ENCODE peak calls at places on chromosome 12, in five cellular contexts. F is stimulated activated CD8-positive, alpha-beta memory T cell treated with anti-CD3 and anti-CD28 coated beads, Interleukin-2, amount 100 ng/mL, for 48 hours; T is SW 1271; U is GM23338; D is heart left ventricle. H is an unnamed sample.

GRCh38 chr12:48979602-48980388 is 1.7 kb downstream of the WNT1 start:
- DNase-seq in F (no peak), T (no peak), U (peak; percentile 52), D (peak; percentile 36), H (no peak)

GRCh38 chr12:92396647-92397258 is 251.1 kb upstream of the BTG1 start:
- DNase-seq in F (no peak), T (no peak), U (no peak), D (no peak), H (peak; percentile 32)

GRCh38 chr12:12008232-12008850 is 62.4 kb upstream of the BCL2L14 start:
- DNase-seq in F (no peak), T (no peak), U (peak; percentile 41), D (no peak), H (no peak)

GRCh38 chr12:69501154-69501895 is 31.1 kb downstream of the FRS2 start:
- DNase-seq in F (no peak), T (no peak), U (no peak), D (no peak), H (peak; percentile 19)

GRCh38 chr12:47221256-47222023 is 141.7 kb upstream of the AMIGO2 start:
- DNase-seq in F (no peak), T (no peak), U (no peak), D (no peak), H (no peak)

GRCh38 chr12:53805067-53805466 is 53.3 kb upstream of the CISTR start:
- DNase-seq in F (no peak), T (no peak), U (no peak), D (no peak), H (no peak)

GRCh38 chr12:24541193-24541871 is 407.6 kb downstream of the BCAT1 start:
- DNase-seq in F (no peak), T (no peak), U (no peak), D (no peak), H (no peak)

GRCh38 chr12:85679296-85679695 is 156.9 kb downstream of the RASSF9 start:
- DNase-seq in F (no peak), T (no peak), U (no peak), D (no peak), H (no peak)

GRCh38 chr12:120821878-120822277 is 82.3 kb downstream of the SPPL3 start:
- DNase-seq in F (no peak), T (no peak), U (no peak), D (no peak), H (no peak)

GRCh38 chr12:128662106-128662505 is 161.7 kb downstream of the SLC15A4 start:
- DNase-seq in F (no peak), T (no peak), U (no peak), D (no peak), H (no peak)

GRCh38 chr12:98227162-98227561 is 288.2 kb upstream of the TMPO start:
- DNase-seq in F (no peak), T (no peak), U (peak; percentile 58), D (no peak), H (no peak)

GRCh38 chr12:116495260-116495659 is 63.9 kb upstream of the MAP1LC3B2 start:
- DNase-seq in F (no peak), T (no peak), U (no peak), D (no peak), H (peak; percentile 48)

GRCh38 chr12:115232455-115233156 is 548.6 kb upstream of the TBX3 start:
- DNase-seq in F (no peak), T (no peak), U (no peak), D (no peak), H (no peak)

GRCh38 chr12:53825246-53826081 is 73.7 kb upstream of the CISTR start:
- DNase-seq in F (no peak), T (no peak), U (no peak), D (no peak), H (no peak)

GRCh38 chr12:106195638-106196037 is 52.2 kb downstream of the CKAP4 start:
- DNase-seq in F (no peak), T (no peak), U (no peak), D (peak; percentile 61), H (no peak)

GRCh38 chr12:112555621-112556233 is 137.0 kb downstream of the PTPN11 start:
- DNase-seq in F (no peak), T (no peak), U (peak; percentile 49), D (no peak), H (no peak)

GRCh38 chr12:58321414-58321813 is 380.0 kb downstream of the ATP23 start:
- DNase-seq in F (no peak), T (no peak), U (no peak), D (no peak), H (no peak)

GRCh38 chr12:104802198-104802597 is 155.9 kb downstream of the SLC41A2 start:
- DNase-seq in F (no peak), T (no peak), U (no peak), D (no peak), H (no peak)

GRCh38 chr12:2795291-2796186 is 769 bp downstream of the FKBP4 start:
- DNase-seq in F (peak; percentile 68), T (no peak), U (peak; percentile 79), D (peak; percentile 90), H (no peak)

GRCh38 chr12:131857908-131858850 is 30.0 kb downstream of the MMP17 start:
- DNase-seq in F (no peak), T (no peak), U (no peak), D (no peak), H (no peak)

GRCh38 chr12:116320839-116321238 is 43.3 kb upstream of the MED13L start:
- DNase-seq in F (no peak), T (no peak), U (no peak), D (peak; percentile 38), H (no peak)

GRCh38 chr12:88242161-88242925 is 100.2 kb downstream of the TMTC3 start:
- DNase-seq in F (no peak), T (peak; percentile 20), U (no peak), D (peak; percentile 25), H (peak; percentile 73)

GRCh38 chr12:118371354-118372282 is 1.1 kb downstream of the TAOK3 start:
- DNase-seq in F (no peak), T (no peak), U (peak; percentile 59), D (peak; percentile 38), H (no peak)

GRCh38 chr12:44223736-44224135 is 387.9 kb downstream of the TMEM117 start:
- DNase-seq in F (no peak), T (no peak), U (no peak), D (no peak), H (no peak)

GRCh38 chr12:41013921-41014642 is 174.0 kb upstream of the PDZRN4 start:
- DNase-seq in F (no peak), T (no peak), U (no peak), D (no peak), H (no peak)

GRCh38 chr12:114789821-114790220 is 105.8 kb upstream of the TBX3 start:
- DNase-seq in F (no peak), T (no peak), U (no peak), D (no peak), H (no peak)

GRCh38 chr12:55738113-55739024 is 4.6 kb upstream of the GDF11 start:
- DNase-seq in F (peak; percentile 57), T (peak; percentile 53), U (peak; percentile 98), D (peak; percentile 88), H (no peak)

GRCh38 chr12:51625370-51625769 is 34.3 kb downstream of the SCN8A start:
- DNase-seq in F (no peak), T (no peak), U (no peak), D (no peak), H (no peak)

GRCh38 chr12:55899035-55899434 is 28.7 kb downstream of the PYM1 start:
- DNase-seq in F (no peak), T (no peak), U (no peak), D (no peak), H (no peak)

GRCh38 chr12:331287-331686 is 57.8 kb downstream of the KDM5A start:
- DNase-seq in F (no peak), T (no peak), U (no peak), D (no peak), H (no peak)

GRCh38 chr12:121618659-121619233 is 7.6 kb upstream of the ORAI1 start:
- DNase-seq in F (no peak), T (no peak), U (no peak), D (no peak), H (no peak)

GRCh38 chr12:124080649-124081048 is 107.6 kb downstream of the ZNF664 start:
- DNase-seq in F (no peak), T (no peak), U (no peak), D (no peak), H (no peak)

GRCh38 chr12:106417926-106418910 is 60.7 kb downstream of the POLR3B start:
- DNase-seq in F (no peak), T (no peak), U (no peak), D (no peak), H (no peak)